ENCODE peak calls at places on chromosomes 12 and 14, in seven cellular contexts. One of them, this sample, is unnamed.

GRCh38 chr14:28784262-28785021 is 17.9 kb downstream of the FOXG1 start:
- DNase-seq in Peyer's patch: no peak
- DNase-seq in stomach: no peak
- DNase-seq in NCI-H1092: no peak
- DNase-seq in activated CD4-positive, alpha-beta T cell treated with anti-CD3 and anti-CD28 coated beads, Interleukin-2, amount 50 U/mL, for 1 hour: no peak
- DNase-seq in PC-3: no peak
- DNase-seq in activated effector memory CD4-positive, alpha-beta T cell treated with anti-CD3 and anti-CD28 coated beads, Interleukin-2, amount 50 U/mL, for 16 hours: no peak
- DNase-seq in this sample: no peak

GRCh38 chr14:104460920-104461651 is 118.5 kb upstream of the C14orf180 start:
- DNase-seq in Peyer's patch: no peak
- DNase-seq in stomach: no peak
- DNase-seq in NCI-H1092: no peak
- DNase-seq in activated CD4-positive, alpha-beta T cell treated with anti-CD3 and anti-CD28 coated beads, Interleukin-2, amount 50 U/mL, for 1 hour: no peak
- DNase-seq in PC-3: no peak
- DNase-seq in activated effector memory CD4-positive, alpha-beta T cell treated with anti-CD3 and anti-CD28 coated beads, Interleukin-2, amount 50 U/mL, for 16 hours: no peak
- DNase-seq in this sample: peak

GRCh38 chr14:105487986-105488777 is 1.5 kb downstream of the CRIP1 start:
- DNase-seq in Peyer's patch: no peak
- DNase-seq in stomach: no peak
- DNase-seq in NCI-H1092: no peak
- DNase-seq in activated CD4-positive, alpha-beta T cell treated with anti-CD3 and anti-CD28 coated beads, Interleukin-2, amount 50 U/mL, for 1 hour: peak
- DNase-seq in PC-3: no peak
- DNase-seq in activated effector memory CD4-positive, alpha-beta T cell treated with anti-CD3 and anti-CD28 coated beads, Interleukin-2, amount 50 U/mL, for 16 hours: peak
- DNase-seq in this sample: peak

GRCh38 chr12:124928095-124928911 is 13.9 kb upstream of the UBC start:
- DNase-seq in Peyer's patch: peak
- DNase-seq in stomach: peak
- DNase-seq in NCI-H1092: no peak
- DNase-seq in activated CD4-positive, alpha-beta T cell treated with anti-CD3 and anti-CD28 coated beads, Interleukin-2, amount 50 U/mL, for 1 hour: no peak
- DNase-seq in PC-3: peak
- DNase-seq in activated effector memory CD4-positive, alpha-beta T cell treated with anti-CD3 and anti-CD28 coated beads, Interleukin-2, amount 50 U/mL, for 16 hours: peak
- DNase-seq in this sample: peak

GRCh38 chr12:31590730-31591307 is at the start of gene DENND5B:
- DNase-seq in Peyer's patch: peak
- DNase-seq in stomach: peak
- DNase-seq in NCI-H1092: peak
- DNase-seq in activated CD4-positive, alpha-beta T cell treated with anti-CD3 and anti-CD28 coated beads, Interleukin-2, amount 50 U/mL, for 1 hour: no peak
- DNase-seq in PC-3: peak
- DNase-seq in activated effector memory CD4-positive, alpha-beta T cell treated with anti-CD3 and anti-CD28 coated beads, Interleukin-2, amount 50 U/mL, for 16 hours: peak
- DNase-seq in this sample: peak

GRCh38 chr12:67274186-67274585 is 5.0 kb downstream of the CAND1 start:
- DNase-seq in Peyer's patch: no peak
- DNase-seq in stomach: no peak
- DNase-seq in NCI-H1092: no peak
- DNase-seq in activated CD4-positive, alpha-beta T cell treated with anti-CD3 and anti-CD28 coated beads, Interleukin-2, amount 50 U/mL, for 1 hour: no peak
- DNase-seq in PC-3: no peak
- DNase-seq in activated effector memory CD4-positive, alpha-beta T cell treated with anti-CD3 and anti-CD28 coated beads, Interleukin-2, amount 50 U/mL, for 16 hours: no peak
- DNase-seq in this sample: no peak

GRCh38 chr12:2332266-2332665 is 279.5 kb downstream of the CACNA1C start:
- DNase-seq in Peyer's patch: no peak
- DNase-seq in stomach: no peak
- DNase-seq in NCI-H1092: no peak
- DNase-seq in activated CD4-positive, alpha-beta T cell treated with anti-CD3 and anti-CD28 coated beads, Interleukin-2, amount 50 U/mL, for 1 hour: no peak
- DNase-seq in PC-3: no peak
- DNase-seq in activated effector memory CD4-positive, alpha-beta T cell treated with anti-CD3 and anti-CD28 coated beads, Interleukin-2, amount 50 U/mL, for 16 hours: no peak
- DNase-seq in this sample: no peak

GRCh38 chr12:101097829-101098580 is 112.0 kb downstream of the SLC5A8 start:
- DNase-seq in Peyer's patch: no peak
- DNase-seq in stomach: no peak
- DNase-seq in NCI-H1092: no peak
- DNase-seq in activated CD4-positive, alpha-beta T cell treated with anti-CD3 and anti-CD28 coated beads, Interleukin-2, amount 50 U/mL, for 1 hour: no peak
- DNase-seq in PC-3: no peak
- DNase-seq in activated effector memory CD4-positive, alpha-beta T cell treated with anti-CD3 and anti-CD28 coated beads, Interleukin-2, amount 50 U/mL, for 16 hours: no peak
- DNase-seq in this sample: no peak

GRCh38 chr12:123099556-123100192 is 51.2 kb downstream of the PITPNM2 start:
- DNase-seq in Peyer's patch: no peak
- DNase-seq in stomach: no peak
- DNase-seq in NCI-H1092: no peak
- DNase-seq in activated CD4-positive, alpha-beta T cell treated with anti-CD3 and anti-CD28 coated beads, Interleukin-2, amount 50 U/mL, for 1 hour: no peak
- DNase-seq in PC-3: no peak
- DNase-seq in activated effector memory CD4-positive, alpha-beta T cell treated with anti-CD3 and anti-CD28 coated beads, Interleukin-2, amount 50 U/mL, for 16 hours: no peak
- DNase-seq in this sample: no peak

GRCh38 chr12:56517854-56518253 is 3.8 kb upstream of the RBMS2 start:
- DNase-seq in Peyer's patch: no peak
- DNase-seq in stomach: no peak
- DNase-seq in NCI-H1092: no peak
- DNase-seq in activated CD4-positive, alpha-beta T cell treated with anti-CD3 and anti-CD28 coated beads, Interleukin-2, amount 50 U/mL, for 1 hour: no peak
- DNase-seq in PC-3: peak
- DNase-seq in activated effector memory CD4-positive, alpha-beta T cell treated with anti-CD3 and anti-CD28 coated beads, Interleukin-2, amount 50 U/mL, for 16 hours: no peak
- DNase-seq in this sample: no peak

GRCh38 chr12:110689601-110690430 is 901 bp upstream of the HVCN1 start:
- DNase-seq in Peyer's patch: peak
- DNase-seq in stomach: peak
- DNase-seq in NCI-H1092: no peak
- DNase-seq in activated CD4-positive, alpha-beta T cell treated with anti-CD3 and anti-CD28 coated beads, Interleukin-2, amount 50 U/mL, for 1 hour: peak
- DNase-seq in PC-3: no peak
- DNase-seq in activated effector memory CD4-positive, alpha-beta T cell treated with anti-CD3 and anti-CD28 coated beads, Interleukin-2, amount 50 U/mL, for 16 hours: peak
- DNase-seq in this sample: peak

GRCh38 chr14:83217492-83217891 is 1683.8 kb upstream of the SEL1L start:
- DNase-seq in Peyer's patch: no peak
- DNase-seq in stomach: no peak
- DNase-seq in NCI-H1092: no peak
- DNase-seq in activated CD4-positive, alpha-beta T cell treated with anti-CD3 and anti-CD28 coated beads, Interleukin-2, amount 50 U/mL, for 1 hour: no peak
- DNase-seq in PC-3: peak
- DNase-seq in activated effector memory CD4-positive, alpha-beta T cell treated with anti-CD3 and anti-CD28 coated beads, Interleukin-2, amount 50 U/mL, for 16 hours: no peak
- DNase-seq in this sample: no peak

GRCh38 chr14:103067231-103067954 is 10.0 kb upstream of the CDC42BPB start:
- DNase-seq in Peyer's patch: peak
- DNase-seq in stomach: no peak
- DNase-seq in NCI-H1092: no peak
- DNase-seq in activated CD4-positive, alpha-beta T cell treated with anti-CD3 and anti-CD28 coated beads, Interleukin-2, amount 50 U/mL, for 1 hour: no peak
- DNase-seq in PC-3: peak
- DNase-seq in activated effector memory CD4-positive, alpha-beta T cell treated with anti-CD3 and anti-CD28 coated beads, Interleukin-2, amount 50 U/mL, for 16 hours: no peak
- DNase-seq in this sample: peak

GRCh38 chr14:72513994-72514659 is 379.8 kb downstream of the DPF3 start:
- DNase-seq in Peyer's patch: no peak
- DNase-seq in stomach: no peak
- DNase-seq in NCI-H1092: no peak
- DNase-seq in activated CD4-positive, alpha-beta T cell treated with anti-CD3 and anti-CD28 coated beads, Interleukin-2, amount 50 U/mL, for 1 hour: no peak
- DNase-seq in PC-3: peak
- DNase-seq in activated effector memory CD4-positive, alpha-beta T cell treated with anti-CD3 and anti-CD28 coated beads, Interleukin-2, amount 50 U/mL, for 16 hours: no peak
- DNase-seq in this sample: no peak

GRCh38 chr14:95309261-95310051 is 10.3 kb downstream of the CLMN start:
- DNase-seq in Peyer's patch: no peak
- DNase-seq in stomach: no peak
- DNase-seq in NCI-H1092: no peak
- DNase-seq in activated CD4-positive, alpha-beta T cell treated with anti-CD3 and anti-CD28 coated beads, Interleukin-2, amount 50 U/mL, for 1 hour: no peak
- DNase-seq in PC-3: no peak
- DNase-seq in activated effector memory CD4-positive, alpha-beta T cell treated with anti-CD3 and anti-CD28 coated beads, Interleukin-2, amount 50 U/mL, for 16 hours: no peak
- DNase-seq in this sample: no peak

GRCh38 chr14:89418452-89418851 is 1.4 kb upstream of the FOXN3 start:
- DNase-seq in Peyer's patch: no peak
- DNase-seq in stomach: no peak
- DNase-seq in NCI-H1092: no peak
- DNase-seq in activated CD4-positive, alpha-beta T cell treated with anti-CD3 and anti-CD28 coated beads, Interleukin-2, amount 50 U/mL, for 1 hour: no peak
- DNase-seq in PC-3: no peak
- DNase-seq in activated effector memory CD4-positive, alpha-beta T cell treated with anti-CD3 and anti-CD28 coated beads, Interleukin-2, amount 50 U/mL, for 16 hours: peak
- DNase-seq in this sample: no peak

GRCh38 chr12:7588703-7589329 is 76.9 kb downstream of the APOBEC1 start:
- DNase-seq in Peyer's patch: no peak
- DNase-seq in stomach: peak
- DNase-seq in NCI-H1092: no peak
- DNase-seq in activated CD4-positive, alpha-beta T cell treated with anti-CD3 and anti-CD28 coated beads, Interleukin-2, amount 50 U/mL, for 1 hour: peak
- DNase-seq in PC-3: peak
- DNase-seq in activated effector memory CD4-positive, alpha-beta T cell treated with anti-CD3 and anti-CD28 coated beads, Interleukin-2, amount 50 U/mL, for 16 hours: no peak
- DNase-seq in this sample: no peak